ENCODE peak calls at places on chromosomes 1 and 21, in six cellular contexts. N is A549, J is upper lobe of right lung, B is PC-3, K is IMR-90, U is fibroblast of pulmonary artery. D is an unnamed sample.

GRCh38 chr1:51666463-51666862 is 49.6 kb downstream of the OSBPL9 start:
- DNase-seq in K (peak), U (peak), B (no peak), N (no peak), J (no peak), D (no peak)

GRCh38 chr1:156284762-156285161 is 637 bp downstream of the TMEM79 start:
- DNase-seq in N (no peak), B (no peak), K (no peak), J (no peak), U (no peak), D (no peak)

GRCh38 chr1:29502901-29503300 is 266.6 kb downstream of the PTPRU start:
- DNase-seq in B (no peak), N (no peak), U (no peak), J (no peak), K (no peak), D (no peak)

GRCh38 chr1:221611930-221612777 is 129.7 kb downstream of the DUSP10 start:
- DNase-seq in N (peak), K (peak), B (peak), U (peak), J (no peak), D (no peak)

GRCh38 chr1:119869962-119870361 is 26.4 kb downstream of the ADAM30 start:
- DNase-seq in K (no peak), B (no peak), N (no peak), J (no peak), U (no peak), D (no peak)

GRCh38 chr1:7262611-7263010 is 477.4 kb downstream of the CAMTA1 start:
- DNase-seq in J (no peak), U (no peak), N (peak), K (no peak), B (peak), D (no peak)

GRCh38 chr1:98323906-98324358 is 337.6 kb upstream of the SNX7 start:
- DNase-seq in K (peak), J (no peak), U (peak), B (peak), N (peak), D (no peak)

GRCh38 chr1:9892563-9893528 is 17.2 kb downstream of the CTNNBIP1 start:
- DNase-seq in K (peak), U (peak), N (no peak), B (peak), J (no peak), D (no peak)

GRCh38 chr1:19620786-19621185 is 23.3 kb upstream of the NBL1 start:
- DNase-seq in K (peak), B (no peak), J (no peak), U (no peak), N (no peak), D (no peak)

GRCh38 chr1:88736633-88737248 is 52.7 kb downstream of the PKN2 start:
- DNase-seq in K (peak), N (peak), B (peak), U (peak), J (no peak), D (no peak)

GRCh38 chr21:42319851-42320602 is 4.8 kb upstream of the TFF3 start:
- DNase-seq in J (no peak), U (no peak), K (no peak), B (no peak), N (no peak), D (no peak)

GRCh38 chr1:30724175-30724574 is 790 bp upstream of the MATN1 start:
- DNase-seq in U (no peak), J (no peak), B (no peak), N (no peak), K (no peak), D (no peak)
- TF ChIP-seq CTCF in U (peak), J (no peak), B (peak), N (peak), K (peak), D (no peak)

DNA sequence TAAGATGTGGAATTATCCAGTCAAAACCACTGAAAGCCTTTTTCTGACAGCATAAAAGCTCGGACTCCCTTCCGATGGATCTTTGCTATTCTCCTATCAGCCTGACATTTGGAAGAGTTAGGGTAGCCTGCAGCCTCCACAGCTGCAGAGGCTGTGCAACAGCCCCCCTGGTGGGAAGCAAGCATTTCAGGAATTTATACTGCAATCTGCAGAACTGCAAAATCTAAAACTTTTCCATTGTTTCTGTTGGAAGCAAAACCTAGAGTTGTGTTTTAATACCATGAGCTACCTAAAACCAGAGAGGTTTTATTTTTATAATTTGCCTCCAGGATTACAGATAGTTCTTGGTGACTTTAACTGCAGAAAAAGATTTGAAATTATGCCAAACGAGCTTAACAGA is 64.5 kb downstream of the PRDM2 start:
- DNase-seq in K (peak), N (no peak), U (peak), J (no peak), B (no peak), D (no peak)
- TF ChIP-seq CTCF in K (no peak), N (no peak), U (no peak), J (no peak), B (no peak), D (no peak)

DNA sequence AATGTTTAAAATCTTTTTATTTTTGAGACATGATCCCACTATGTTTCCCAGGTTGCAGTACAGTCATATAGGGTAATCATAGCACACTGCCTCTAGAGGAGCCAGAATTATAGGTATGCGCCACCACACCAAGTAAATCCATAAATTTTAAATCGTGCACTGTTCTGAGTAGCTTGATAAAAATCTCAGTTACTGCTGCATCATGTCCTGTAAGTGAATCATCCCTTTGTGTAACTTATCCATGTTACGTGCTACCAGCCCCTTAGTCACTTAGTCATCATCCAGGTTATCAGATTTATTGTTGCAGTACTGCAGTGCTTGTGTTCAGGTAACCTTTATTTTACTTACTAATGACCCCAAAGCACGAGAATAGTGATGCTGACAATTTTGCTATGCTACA is 1770.9 kb downstream of the BRINP3 start:
- DNase-seq in J (no peak), B (peak), K (peak), U (peak), N (peak), D (no peak)
- TF ChIP-seq CTCF in J (no peak), B (peak), K (no peak), U (no peak), N (peak), D (no peak)

GRCh38 chr1:161858271-161858670 is 92.2 kb downstream of the ATF6 start:
- DNase-seq in K (no peak), J (no peak), U (no peak), N (no peak), B (no peak), D (no peak)

GRCh38 chr1:161869291-161869690 is 103.2 kb downstream of the ATF6 start:
- DNase-seq in K (no peak), N (no peak), J (no peak), B (no peak), U (no peak), D (no peak)

GRCh38 chr1:161864577-161864976 is 98.5 kb downstream of the ATF6 start:
- DNase-seq in J (no peak), B (peak), U (peak), K (peak), N (no peak), D (no peak)

GRCh38 chr1:161863549-161863948 is 97.4 kb downstream of the ATF6 start:
- DNase-seq in B (no peak), U (no peak), N (no peak), K (peak), J (no peak), D (no peak)
- TF ChIP-seq CTCF in B (no peak), U (no peak), N (no peak), K (no peak), J (no peak), D (no peak)

GRCh38 chr1:44500181-44501021 is 95.3 kb downstream of the RNF220 start:
- DNase-seq in B (peak), K (no peak), U (peak), N (no peak), J (no peak), D (no peak)
- TF ChIP-seq CTCF in B (peak), K (peak), U (peak), N (peak), J (peak), D (no peak)

GRCh38 chr1:166822385-166822784 is 16.9 kb upstream of the POGK start:
- DNase-seq in B (peak), N (peak), K (no peak), J (no peak), U (no peak), D (no peak)
- TF ChIP-seq CTCF in B (peak), N (no peak), K (no peak), J (peak), U (peak), D (no peak)

DNA sequence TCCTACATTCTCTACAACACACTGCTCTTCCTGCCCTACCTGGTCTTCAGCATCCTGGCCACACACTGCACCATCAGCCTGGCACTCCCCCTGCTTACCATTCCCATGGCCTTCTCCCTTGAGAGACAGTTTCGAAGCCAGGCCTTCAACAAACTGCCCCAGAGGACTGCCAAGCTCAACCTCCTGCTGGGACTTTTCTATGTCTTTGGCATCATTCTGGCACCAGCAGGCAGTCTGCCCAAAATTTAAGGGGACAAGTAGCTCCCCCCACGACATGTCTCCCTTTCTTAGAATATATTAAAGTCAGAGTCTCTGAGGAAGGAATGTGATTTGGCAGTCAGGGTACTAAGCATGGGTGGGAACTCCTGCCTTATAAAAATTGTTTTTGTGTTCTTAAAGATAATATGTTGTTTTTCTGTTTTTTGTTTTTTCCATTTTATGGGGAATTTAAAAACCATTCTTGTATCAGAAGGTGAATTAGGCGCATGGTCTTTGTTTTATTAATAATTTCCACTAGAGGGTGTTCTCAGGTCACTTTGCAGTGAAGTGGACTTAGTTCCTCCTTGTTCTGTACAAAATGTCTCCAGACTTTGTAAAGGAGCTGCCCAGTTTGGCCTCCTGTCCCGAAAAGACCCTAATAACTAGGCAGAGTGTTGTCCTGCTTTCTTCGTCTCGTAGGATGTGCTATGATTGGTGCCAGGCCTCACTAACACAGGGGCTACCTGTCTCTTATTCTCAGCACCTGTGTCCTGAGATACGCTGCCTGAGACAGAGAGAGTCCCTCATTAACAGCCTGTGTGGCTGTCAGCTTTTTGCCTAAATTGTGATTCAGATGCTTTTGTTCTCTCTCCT is 13.1 kb downstream of the UBIAD1 start:
- DNase-seq in B (peak), U (peak), K (peak), J (no peak), N (no peak), D (no peak)
- TF ChIP-seq CTCF in B (peak), U (peak), K (peak), J (no peak), N (peak), D (no peak)

GRCh38 chr1:2442676-2443075 is 30.3 kb upstream of the PEX10 start:
- DNase-seq in N (no peak), B (no peak), U (no peak), J (no peak), K (no peak), D (no peak)

GRCh38 chr1:2445162-2445822 is 30.8 kb upstream of the PLCH2 start:
- DNase-seq in K (no peak), J (no peak), B (no peak), N (no peak), U (no peak), D (no peak)

GRCh38 chr1:2445823-2446215 is 30.3 kb upstream of the PLCH2 start:
- DNase-seq in N (no peak), K (no peak), J (no peak), B (no peak), U (no peak), D (no peak)

GRCh38 chr1:2443285-2444137 is 31.1 kb upstream of the PEX10 start:
- DNase-seq in B (peak), J (no peak), K (no peak), U (no peak), N (no peak), D (no peak)

GRCh38 chr1:2444138-2444591 is 31.8 kb upstream of the PEX10 start:
- DNase-seq in J (no peak), B (no peak), N (no peak), U (no peak), K (no peak), D (no peak)
- TF ChIP-seq CTCF in J (no peak), B (no peak), N (peak), U (no peak), K (no peak), D (no peak)

GRCh38 chr1:164823486-164824279 is 264.7 kb downstream of the PBX1 start:
- DNase-seq in U (peak), J (no peak), N (no peak), B (no peak), K (peak), D (no peak)
- TF ChIP-seq CTCF in U (no peak), J (no peak), N (no peak), B (no peak), K (peak), D (no peak)

D was measured in activated B cell treated with CpG ODN at 0.5 μM for 24 hours.